ENCODE peak calls at places on chromosomes 11 and 22, in nine cellular contexts. U is astrocyte of the spinal cord, V is brain microvascular endothelial cell, K is pancreas, S is stromal cell of bone marrow, Y is HEK293T, T is midbrain, W is body of pancreas, E is AG20443. F is an unnamed sample.

GRCh38 chr22:28773461-28773867 is 969 bp downstream of the CCDC117 start:
- DNase-seq in U (peak), V (no peak), K (no peak), S (peak), Y (no peak), T (no peak), W (no peak), E (peak), F (no peak)

GRCh38 chr22:46090051-46090591 is 60.2 kb upstream of the PPARA start:
- DNase-seq in U (no peak), V (no peak), K (peak), S (no peak), Y (no peak), T (no peak), W (peak), E (no peak), F (no peak)

GRCh38 chr11:10748241-10748640 is 2.8 kb upstream of the CTR9 start:
- DNase-seq in U (no peak), V (no peak), K (no peak), S (no peak), Y (no peak), T (no peak), W (no peak), E (no peak), F (no peak)

GRCh38 chr11:16598906-16599305 is 139.5 kb upstream of the C11orf58 start:
- DNase-seq in U (no peak), V (no peak), K (no peak), S (no peak), Y (no peak), T (no peak), W (no peak), E (no peak), F (no peak)

GRCh38 chr22:41683616-41684015 is 5.1 kb downstream of the SNU13 start:
- DNase-seq in U (no peak), V (no peak), K (no peak), S (no peak), Y (no peak), T (no peak), W (no peak), E (no peak), F (no peak)

GRCh38 chr11:27618591-27618990 is 81.7 kb downstream of the BDNF start:
- DNase-seq in U (no peak), V (no peak), K (no peak), S (no peak), Y (no peak), T (no peak), W (no peak), E (no peak), F (no peak)

GRCh38 chr22:40196628-40197027 is 18.9 kb downstream of the TNRC6B start:
- DNase-seq in U (peak), V (peak), K (no peak), S (peak), Y (no peak), T (no peak), W (no peak), E (peak), F (no peak)

GRCh38 chr22:45129703-45130524 is 33.8 kb upstream of the NUP50 start:
- DNase-seq in U (no peak), V (no peak), K (no peak), S (no peak), Y (no peak), T (no peak), W (no peak), E (no peak), F (no peak)

GRCh38 chr11:128937480-128937879 is 5.2 kb downstream of the TP53AIP1 start:
- DNase-seq in U (no peak), V (no peak), K (no peak), S (no peak), Y (no peak), T (no peak), W (no peak), E (no peak), F (no peak)

GRCh38 chr11:36357831-36358230 is 61.7 kb downstream of the PRR5L start:
- DNase-seq in U (no peak), V (no peak), K (no peak), S (no peak), Y (no peak), T (no peak), W (no peak), E (no peak), F (no peak)

GRCh38 chr11:128904872-128905344 is 13.8 kb downstream of the KCNJ5 start:
- DNase-seq in U (peak), V (no peak), K (peak), S (no peak), Y (peak), T (no peak), W (peak), E (peak), F (no peak)

GRCh38 chr22:35467788-35468187 is 67.8 kb downstream of the MCM5 start:
- DNase-seq in U (peak), V (no peak), K (peak), S (peak), Y (no peak), T (peak), W (peak), E (peak), F (no peak)

GRCh38 chr11:10762913-10763421 is 11.9 kb downstream of the CTR9 start:
- DNase-seq in U (no peak), V (no peak), K (no peak), S (no peak), Y (no peak), T (no peak), W (no peak), E (no peak), F (no peak)

GRCh38 chr11:58941838-58942237 is 2.5 kb downstream of the GLYATL1 start:
- DNase-seq in U (no peak), V (no peak), K (no peak), S (no peak), Y (no peak), T (no peak), W (no peak), E (no peak), F (no peak)

GRCh38 chr11:134365011-134365925 is 33.5 kb downstream of the GLB1L2 start:
- DNase-seq in U (no peak), V (no peak), K (no peak), S (no peak), Y (no peak), T (no peak), W (no peak), E (no peak), F (no peak)

GRCh38 chr11:121199516-121199915 is 93.1 kb upstream of the SC5D start:
- DNase-seq in U (no peak), V (no peak), K (no peak), S (no peak), Y (no peak), T (no peak), W (no peak), E (no peak), F (no peak)

GRCh38 chr11:15944460-15944859 is 411.9 kb downstream of the SOX6 start:
- DNase-seq in U (no peak), V (no peak), K (no peak), S (no peak), Y (no peak), T (no peak), W (no peak), E (no peak), F (no peak)

GRCh38 chr22:42905702-42906183 is 48.7 kb upstream of the ARFGAP3 start:
- DNase-seq in U (no peak), V (no peak), K (peak), S (no peak), Y (no peak), T (no peak), W (peak), E (no peak), F (no peak)

GRCh38 chr11:47390084-47390760 is 11.9 kb upstream of the SPI1 start:
- DNase-seq in U (no peak), V (no peak), K (no peak), S (no peak), Y (no peak), T (no peak), W (no peak), E (no peak), F (no peak)

GRCh38 chr22:32706149-32706548 is 95.4 kb upstream of the TIMP3 start:
- DNase-seq in U (no peak), V (no peak), K (no peak), S (no peak), Y (no peak), T (no peak), W (no peak), E (no peak), F (no peak)

GRCh38 chr11:69180726-69181125 is 25.0 kb downstream of the SMIM38 start:
- DNase-seq in U (no peak), V (no peak), K (no peak), S (no peak), Y (no peak), T (no peak), W (no peak), E (no peak), F (no peak)

GRCh38 chr11:101862410-101863233 is 52.2 kb upstream of the CEP126 start:
- DNase-seq in U (peak), V (peak), K (no peak), S (peak), Y (peak), T (peak), W (no peak), E (peak), F (peak)

GRCh38 chr11:47399860-47400812 is 8.3 kb upstream of the SLC39A13 start:
- DNase-seq in U (no peak), V (no peak), K (no peak), S (no peak), Y (no peak), T (no peak), W (peak), E (peak), F (peak)

GRCh38 chr22:19115628-19116027 is 6.6 kb downstream of the DGCR2 start:
- DNase-seq in U (no peak), V (no peak), K (no peak), S (no peak), Y (peak), T (peak), W (no peak), E (no peak), F (no peak)

GRCh38 chr11:69321877-69322350 is 28.0 kb downstream of the MYEOV start:
- DNase-seq in U (peak), V (peak), K (no peak), S (peak), Y (no peak), T (no peak), W (no peak), E (peak), F (no peak)